ENCODE peak calls at places on chromosomes 4 and X, in four cellular contexts. R is GM06990, W is pancreas, F is tibial artery. X is an unnamed sample.

GRCh38 chr4:121034010-121034409 is 38.3 kb downstream of the NDNF start:
- DNase-seq in F (peak; percentile 42), W (peak; percentile 41), R (no peak), X (no peak)

GRCh38 chr4:101183658-101184373 is 163.5 kb downstream of the PPP3CA start:
- DNase-seq in W (no peak), F (no peak), R (no peak), X (no peak)

GRCh38 chr4:170399894-170400293 is 310.1 kb upstream of the AADAT start:
- DNase-seq in W (no peak), F (no peak), R (no peak), X (no peak)

GRCh38 chr4:71377561-71377960 is 38.7 kb downstream of the SLC4A4 start:
- DNase-seq in W (no peak), R (no peak), F (no peak), X (no peak)

GRCh38 chr4:152643153-152644035 is 36.4 kb downstream of the TMEM154 start:
- DNase-seq in F (no peak), W (no peak), R (peak; percentile 80), X (peak; percentile 77)

GRCh38 chr4:23736466-23736865 is 153.4 kb downstream of the PPARGC1A start:
- DNase-seq in R (no peak), W (no peak), F (no peak), X (no peak)

GRCh38 chr4:54384563-54384962 is 155.5 kb downstream of the PDGFRA start:
- DNase-seq in R (no peak), W (no peak), F (peak; percentile 31), X (peak; percentile 2)

GRCh38 chrX:153573999-153574398 is 24.9 kb downstream of the CCNQ start:
- DNase-seq in W (no peak), F (no peak), R (no peak), X (no peak)

GRCh38 chr4:112418092-112418491 is 97.9 kb downstream of the NEUROG2 start:
- DNase-seq in F (no peak), W (no peak), R (no peak), X (no peak)

GRCh38 chr4:85221606-85222005 is 253.3 kb upstream of the ARHGAP24 start:
- DNase-seq in F (no peak), R (no peak), W (no peak), X (no peak)

GRCh38 chrX:22165732-22166457 is 106.8 kb upstream of the CBLL2 start:
- DNase-seq in F (no peak), W (no peak), R (no peak), X (no peak)

GRCh38 chrX:68365356-68365755 is 67.9 kb downstream of the OPHN1 start:
- DNase-seq in R (no peak), W (no peak), F (no peak), X (no peak)

GRCh38 chrX:153903991-153904957 is at the start of gene AVPR2:
- DNase-seq in R (no peak), F (no peak), W (no peak), X (no peak)

GRCh38 chr4:161554372-161554990 is 609.3 kb downstream of the FSTL5 start:
- DNase-seq in F (no peak), W (no peak), R (no peak), X (no peak)

GRCh38 chr4:141352775-141353544 is 132.3 kb downstream of the ZNF330 start:
- DNase-seq in R (no peak), F (no peak), W (no peak), X (no peak)

GRCh38 chr4:3835527-3836040 is 69.4 kb downstream of the ADRA2C start:
- DNase-seq in W (no peak), R (no peak), F (no peak), X (no peak)

GRCh38 chr4:151184523-151185458 is 85.4 kb downstream of the RPS3A start:
- DNase-seq in F (no peak), W (no peak), R (no peak), X (no peak)

GRCh38 chrX:48466696-48467095 is 3.4 kb downstream of the SLC38A5 start:
- DNase-seq in W (peak; percentile 57), R (no peak), F (no peak), X (no peak)

GRCh38 chr4:74364649-74365491 is at the start of gene EREG:
- DNase-seq in W (no peak), F (peak; percentile 24), R (peak; percentile 7), X (no peak)

GRCh38 chrX:103461156-103461555 is 58.1 kb downstream of the RAB40A start:
- DNase-seq in R (no peak), W (no peak), F (no peak), X (no peak)

GRCh38 chr4:87067120-87067885 is 132.5 kb downstream of the AFF1 start:
- DNase-seq in W (no peak), R (no peak), F (no peak), X (no peak)

GRCh38 chr4:166972071-166972470 is 262.2 kb downstream of the SPOCK3 start:
- DNase-seq in W (no peak), F (no peak), R (peak; percentile 31), X (no peak)

GRCh38 chr4:26346203-26346620 is 25.4 kb downstream of the RBPJ start:
- DNase-seq in W (no peak), F (no peak), R (no peak), X (no peak)

GRCh38 chr4:90951037-90951436 is 823.8 kb downstream of the CCSER1 start:
- DNase-seq in W (peak; percentile 49), R (no peak), F (no peak), X (no peak)

GRCh38 chrX:81586091-81586490 is 384.2 kb downstream of the SH3BGRL start:
- DNase-seq in F (no peak), R (no peak), W (no peak), X (no peak)

GRCh38 chrX:7139202-7140081 is 8.1 kb upstream of the STS start:
- DNase-seq in F (no peak), W (no peak), R (no peak), X (no peak)

GRCh38 chr4:114659386-114660008 is 60.9 kb downstream of the UGT8 start:
- DNase-seq in W (peak; percentile 70), R (peak; percentile 6), F (peak; percentile 23), X (peak; percentile 40)

GRCh38 chrX:7263961-7264360 is 116.0 kb upstream of the PUDP start:
- DNase-seq in R (no peak), W (no peak), F (no peak), X (no peak)

GRCh38 chrX:65522739-65523372 is 11.7 kb downstream of the LAS1L start:
- DNase-seq in F (no peak), W (no peak), R (no peak), X (no peak)

GRCh38 chr4:828641-829271 is 2.8 kb upstream of the CPLX1 start:
- DNase-seq in R (no peak), W (peak; percentile 84), F (no peak), X (no peak)

GRCh38 chr4:79987401-79987800 is 85.6 kb downstream of the ANTXR2 start:
- DNase-seq in R (no peak), W (no peak), F (no peak), X (no peak)

GRCh38 chrX:36436286-36436860 is 516.8 kb downstream of the CFAP47 start:
- DNase-seq in W (no peak), F (no peak), R (no peak), X (no peak)

GRCh38 chr4:74367656-74368055 is 2.7 kb downstream of the EREG start:
- DNase-seq in F (no peak), R (no peak), W (no peak), X (no peak)

GRCh38 chr4:8775121-8775520 is 96.5 kb downstream of the HMX1 start:
- DNase-seq in R (no peak), F (no peak), W (no peak), X (no peak)

GRCh38 chrX:72269671-72270251 is 7.3 kb downstream of the RPS4X start:
- DNase-seq in F (no peak), W (no peak), R (no peak), X (no peak)

GRCh38 chrX:15464704-15465103 is 28.4 kb downstream of the PIR start:
- DNase-seq in R (no peak), F (no peak), W (no peak), X (no peak)

GRCh38 chr4:112518675-112519074 is 2.7 kb upstream of the NEUROG2 start:
- DNase-seq in W (no peak), F (no peak), R (no peak), X (no peak)

GRCh38 chr4:163077611-163078010 is 89.1 kb downstream of the NAF1 start:
- DNase-seq in F (no peak), R (no peak), W (no peak), X (no peak)

GRCh38 chr4:212438-213174 is 88.3 kb downstream of the ZNF718 start:
- DNase-seq in R (no peak), F (peak; percentile 66), W (peak; percentile 82), X (no peak)

DNA sequence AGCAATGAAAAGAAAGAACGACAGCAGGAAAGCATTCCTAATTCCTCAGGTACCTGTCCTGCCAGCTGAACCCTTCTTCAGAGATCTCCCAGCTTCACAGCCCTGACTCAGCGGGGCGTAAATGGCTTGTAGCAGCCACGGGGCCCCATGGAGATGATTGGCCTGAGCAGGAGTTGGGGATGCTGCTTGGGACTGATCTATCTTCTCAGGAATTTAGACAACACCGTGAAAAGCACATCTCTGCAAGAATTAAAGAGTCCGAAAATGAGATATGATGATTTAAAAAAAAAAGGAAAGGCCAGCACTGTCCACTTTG is 22.5 kb upstream of the SLC25A4 start:
- DNase-seq in W (no peak), R (no peak), F (no peak), X (no peak)
- H3K4me3 ChIP-seq in W (no peak overlapping the region), R (no peak overlapping the region), F (no peak overlapping the region), X (no peak overlapping the region)

GRCh38 chr4:41285202-41285876 is 28.6 kb downstream of the UCHL1 start:
- DNase-seq in F (no peak), R (no peak), W (no peak), X (no peak)

GRCh38 chr4:41288254-41288653 is 31.5 kb downstream of the UCHL1 start:
- DNase-seq in W (no peak), R (no peak), F (no peak), X (no peak)

GRCh38 chr4:41290486-41290885 is 33.8 kb downstream of the UCHL1 start:
- DNase-seq in F (no peak), W (no peak), R (no peak), X (no peak)

GRCh38 chr4:41287005-41287404 is 30.3 kb downstream of the UCHL1 start:
- DNase-seq in F (no peak), R (no peak), W (no peak), X (no peak)

GRCh38 chr4:41287852-41288251 is 31.1 kb downstream of the UCHL1 start:
- DNase-seq in W (no peak), R (no peak), F (no peak), X (no peak)
- TF ChIP-seq CTCF in W (no peak), R (no peak), F (no peak), X (no peak)

GRCh38 chrX:39381446-39381845 is 580.2 kb downstream of the MID1IP1 start:
- DNase-seq in F (no peak), W (no peak), R (no peak), X (no peak)
- H3K4me3 ChIP-seq in F (no peak overlapping the region), W (no peak overlapping the region), R (no peak overlapping the region), X (no peak overlapping the region)

GRCh38 chrX:112048707-112049106 is 33.9 kb downstream of the TRPC5 start:
- DNase-seq in W (no peak), R (no peak), F (no peak), X (no peak)

DNA sequence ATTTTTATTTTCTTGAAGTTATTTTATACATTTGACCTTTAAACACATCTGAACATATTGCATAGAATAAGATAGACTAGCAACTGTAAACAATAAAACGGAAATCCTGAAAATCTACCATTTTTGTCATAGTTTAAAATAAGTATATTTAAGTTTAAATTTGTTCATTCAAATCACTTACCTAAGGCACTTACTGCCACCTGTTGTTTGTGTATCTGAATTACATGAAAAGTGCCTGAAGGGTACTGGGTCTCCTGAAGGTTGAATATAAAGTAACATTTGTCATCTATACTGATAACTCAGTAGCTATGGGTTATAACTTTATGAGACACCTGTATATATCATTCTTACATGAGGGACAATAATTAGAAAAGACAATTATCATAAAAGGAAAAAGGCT is 38.6 kb downstream of the TRPC5 start:
- DNase-seq in F (no peak), W (no peak), R (no peak), X (no peak)
- TF ChIP-seq CTCF in F (no peak), W (no peak), R (peak; percentile 37), X (peak; percentile 16)

X was measured in GM12864.